ENCODE peak calls at places on chromosomes 12 and 14, in eight cellular contexts. One of them, this sample, is unnamed.
A peak's percentile ranks its signal among the peaks of the same experiment; 100 is the strongest.

GRCh38 chr14:50038398-50039119 is 77.8 kb downstream of the VCPKMT start:
- DNase-seq in memory B cell: no peak
- DNase-seq in activated CD8-positive, alpha-beta memory T cell treated with anti-CD3 and anti-CD28 coated beads for 48 hours: peak; percentile 53
- DNase-seq in stimulated activated CD8-positive, alpha-beta memory T cell treated with anti-CD3 and anti-CD28 coated beads, Interleukin-12 subunit alpha, Interleukin-12 subunit beta, amount 100 ng/mL, for 4 hours: no peak
- DNase-seq in T-helper 2 cell: no peak
- DNase-seq in T-helper 9 cell: no peak
- DNase-seq in amygdala: no peak
- DNase-seq in H4: peak; percentile 36
- DNase-seq in this sample: peak; percentile 49

GRCh38 chr12:104957388-104958008 is 592 bp downstream of the SLC41A2 start:
- DNase-seq in stimulated activated CD8-positive, alpha-beta memory T cell treated with anti-CD3 and anti-CD28 coated beads, Interleukin-12 subunit alpha, Interleukin-12 subunit beta, amount 100 ng/mL, for 4 hours: peak; percentile 8
- DNase-seq in T-helper 2 cell: peak; percentile 12
- DNase-seq in activated CD8-positive, alpha-beta memory T cell treated with anti-CD3 and anti-CD28 coated beads for 48 hours: no peak
- DNase-seq in T-helper 9 cell: peak; percentile 21
- DNase-seq in H4: no peak
- DNase-seq in memory B cell: peak; percentile 30
- DNase-seq in amygdala: no peak
- DNase-seq in this sample: peak; percentile 17

GRCh38 chr14:66746316-66747006 is 238.5 kb downstream of the GPHN start:
- DNase-seq in stimulated activated CD8-positive, alpha-beta memory T cell treated with anti-CD3 and anti-CD28 coated beads, Interleukin-12 subunit alpha, Interleukin-12 subunit beta, amount 100 ng/mL, for 4 hours: no peak
- DNase-seq in amygdala: no peak
- DNase-seq in T-helper 2 cell: no peak
- DNase-seq in T-helper 9 cell: no peak
- DNase-seq in memory B cell: no peak
- DNase-seq in H4: peak; percentile 36
- DNase-seq in activated CD8-positive, alpha-beta memory T cell treated with anti-CD3 and anti-CD28 coated beads for 48 hours: no peak
- DNase-seq in this sample: no peak

GRCh38 chr12:89225401-89225800 is 126.9 kb downstream of the DUSP6 start:
- DNase-seq in T-helper 9 cell: peak; percentile 43
- DNase-seq in T-helper 2 cell: no peak
- DNase-seq in activated CD8-positive, alpha-beta memory T cell treated with anti-CD3 and anti-CD28 coated beads for 48 hours: peak; percentile 53
- DNase-seq in memory B cell: no peak
- DNase-seq in H4: peak; percentile 67
- DNase-seq in stimulated activated CD8-positive, alpha-beta memory T cell treated with anti-CD3 and anti-CD28 coated beads, Interleukin-12 subunit alpha, Interleukin-12 subunit beta, amount 100 ng/mL, for 4 hours: peak; percentile 60
- DNase-seq in amygdala: no peak
- DNase-seq in this sample: no peak

GRCh38 chr14:102264775-102265174 is 40.2 kb downstream of the MOK start:
- DNase-seq in T-helper 9 cell: no peak
- DNase-seq in stimulated activated CD8-positive, alpha-beta memory T cell treated with anti-CD3 and anti-CD28 coated beads, Interleukin-12 subunit alpha, Interleukin-12 subunit beta, amount 100 ng/mL, for 4 hours: no peak
- DNase-seq in activated CD8-positive, alpha-beta memory T cell treated with anti-CD3 and anti-CD28 coated beads for 48 hours: no peak
- DNase-seq in amygdala: no peak
- DNase-seq in T-helper 2 cell: no peak
- DNase-seq in memory B cell: no peak
- DNase-seq in H4: no peak
- DNase-seq in this sample: no peak

GRCh38 chr12:100797246-100797645 is 2.7 kb downstream of the ANO4 start:
- DNase-seq in stimulated activated CD8-positive, alpha-beta memory T cell treated with anti-CD3 and anti-CD28 coated beads, Interleukin-12 subunit alpha, Interleukin-12 subunit beta, amount 100 ng/mL, for 4 hours: no peak
- DNase-seq in amygdala: no peak
- DNase-seq in activated CD8-positive, alpha-beta memory T cell treated with anti-CD3 and anti-CD28 coated beads for 48 hours: no peak
- DNase-seq in memory B cell: no peak
- DNase-seq in T-helper 2 cell: no peak
- DNase-seq in T-helper 9 cell: no peak
- DNase-seq in H4: no peak
- DNase-seq in this sample: no peak

GRCh38 chr12:41334390-41334789 is 146.3 kb downstream of the PDZRN4 start:
- DNase-seq in amygdala: no peak
- DNase-seq in H4: no peak
- DNase-seq in T-helper 9 cell: no peak
- DNase-seq in T-helper 2 cell: no peak
- DNase-seq in memory B cell: no peak
- DNase-seq in activated CD8-positive, alpha-beta memory T cell treated with anti-CD3 and anti-CD28 coated beads for 48 hours: no peak
- DNase-seq in stimulated activated CD8-positive, alpha-beta memory T cell treated with anti-CD3 and anti-CD28 coated beads, Interleukin-12 subunit alpha, Interleukin-12 subunit beta, amount 100 ng/mL, for 4 hours: no peak
- DNase-seq in this sample: no peak

GRCh38 chr12:11577658-11578260 is 71.7 kb upstream of the ETV6 start:
- DNase-seq in H4: no peak
- DNase-seq in amygdala: no peak
- DNase-seq in memory B cell: no peak
- DNase-seq in T-helper 2 cell: no peak
- DNase-seq in stimulated activated CD8-positive, alpha-beta memory T cell treated with anti-CD3 and anti-CD28 coated beads, Interleukin-12 subunit alpha, Interleukin-12 subunit beta, amount 100 ng/mL, for 4 hours: no peak
- DNase-seq in activated CD8-positive, alpha-beta memory T cell treated with anti-CD3 and anti-CD28 coated beads for 48 hours: no peak
- DNase-seq in T-helper 9 cell: no peak
- DNase-seq in this sample: no peak

GRCh38 chr14:23360496-23360895 is 4.5 kb downstream of the EFS start:
- DNase-seq in stimulated activated CD8-positive, alpha-beta memory T cell treated with anti-CD3 and anti-CD28 coated beads, Interleukin-12 subunit alpha, Interleukin-12 subunit beta, amount 100 ng/mL, for 4 hours: no peak
- DNase-seq in T-helper 2 cell: no peak
- DNase-seq in activated CD8-positive, alpha-beta memory T cell treated with anti-CD3 and anti-CD28 coated beads for 48 hours: no peak
- DNase-seq in amygdala: peak; percentile 53
- DNase-seq in H4: no peak
- DNase-seq in memory B cell: no peak
- DNase-seq in T-helper 9 cell: no peak
- DNase-seq in this sample: no peak

GRCh38 chr14:68569970-68570409 is 222.9 kb downstream of the ZFP36L1 start:
- DNase-seq in activated CD8-positive, alpha-beta memory T cell treated with anti-CD3 and anti-CD28 coated beads for 48 hours: no peak
- DNase-seq in amygdala: no peak
- DNase-seq in memory B cell: no peak
- DNase-seq in stimulated activated CD8-positive, alpha-beta memory T cell treated with anti-CD3 and anti-CD28 coated beads, Interleukin-12 subunit alpha, Interleukin-12 subunit beta, amount 100 ng/mL, for 4 hours: no peak
- DNase-seq in H4: no peak
- DNase-seq in T-helper 2 cell: no peak
- DNase-seq in T-helper 9 cell: no peak
- DNase-seq in this sample: no peak

GRCh38 chr12:132872975-132873421 is 14.4 kb downstream of the CHFR start:
- DNase-seq in T-helper 2 cell: no peak
- DNase-seq in memory B cell: no peak
- DNase-seq in T-helper 9 cell: no peak
- DNase-seq in activated CD8-positive, alpha-beta memory T cell treated with anti-CD3 and anti-CD28 coated beads for 48 hours: no peak
- DNase-seq in stimulated activated CD8-positive, alpha-beta memory T cell treated with anti-CD3 and anti-CD28 coated beads, Interleukin-12 subunit alpha, Interleukin-12 subunit beta, amount 100 ng/mL, for 4 hours: no peak
- DNase-seq in amygdala: no peak
- DNase-seq in H4: no peak
- DNase-seq in this sample: no peak

GRCh38 chr12:60834806-60835205 is 1239.0 kb downstream of the SLC16A7 start:
- DNase-seq in memory B cell: no peak
- DNase-seq in activated CD8-positive, alpha-beta memory T cell treated with anti-CD3 and anti-CD28 coated beads for 48 hours: no peak
- DNase-seq in amygdala: no peak
- DNase-seq in T-helper 2 cell: no peak
- DNase-seq in H4: no peak
- DNase-seq in T-helper 9 cell: no peak
- DNase-seq in stimulated activated CD8-positive, alpha-beta memory T cell treated with anti-CD3 and anti-CD28 coated beads, Interleukin-12 subunit alpha, Interleukin-12 subunit beta, amount 100 ng/mL, for 4 hours: no peak
- DNase-seq in this sample: no peak

GRCh38 chr12:115756271-115756670 is 521.2 kb downstream of the MED13L start:
- DNase-seq in activated CD8-positive, alpha-beta memory T cell treated with anti-CD3 and anti-CD28 coated beads for 48 hours: no peak
- DNase-seq in T-helper 9 cell: no peak
- DNase-seq in H4: no peak
- DNase-seq in memory B cell: no peak
- DNase-seq in stimulated activated CD8-positive, alpha-beta memory T cell treated with anti-CD3 and anti-CD28 coated beads, Interleukin-12 subunit alpha, Interleukin-12 subunit beta, amount 100 ng/mL, for 4 hours: no peak
- DNase-seq in amygdala: no peak
- DNase-seq in T-helper 2 cell: no peak
- DNase-seq in this sample: no peak

GRCh38 chr14:73977896-73978295 is 27.8 kb downstream of the COQ6 start:
- DNase-seq in T-helper 2 cell: no peak
- DNase-seq in H4: peak; percentile 20
- DNase-seq in memory B cell: no peak
- DNase-seq in T-helper 9 cell: no peak
- DNase-seq in stimulated activated CD8-positive, alpha-beta memory T cell treated with anti-CD3 and anti-CD28 coated beads, Interleukin-12 subunit alpha, Interleukin-12 subunit beta, amount 100 ng/mL, for 4 hours: no peak
- DNase-seq in activated CD8-positive, alpha-beta memory T cell treated with anti-CD3 and anti-CD28 coated beads for 48 hours: no peak
- DNase-seq in amygdala: no peak
- DNase-seq in this sample: no peak

GRCh38 chr12:114799574-114800487 is 115.9 kb upstream of the TBX3 start:
- DNase-seq in stimulated activated CD8-positive, alpha-beta memory T cell treated with anti-CD3 and anti-CD28 coated beads, Interleukin-12 subunit alpha, Interleukin-12 subunit beta, amount 100 ng/mL, for 4 hours: no peak
- DNase-seq in activated CD8-positive, alpha-beta memory T cell treated with anti-CD3 and anti-CD28 coated beads for 48 hours: no peak
- DNase-seq in amygdala: peak; percentile 1
- DNase-seq in memory B cell: no peak
- DNase-seq in H4: peak; percentile 30
- DNase-seq in T-helper 9 cell: no peak
- DNase-seq in T-helper 2 cell: no peak
- DNase-seq in this sample: no peak

GRCh38 chr12:118360785-118361404 is 11.8 kb downstream of the TAOK3 start:
- DNase-seq in stimulated activated CD8-positive, alpha-beta memory T cell treated with anti-CD3 and anti-CD28 coated beads, Interleukin-12 subunit alpha, Interleukin-12 subunit beta, amount 100 ng/mL, for 4 hours: no peak
- DNase-seq in activated CD8-positive, alpha-beta memory T cell treated with anti-CD3 and anti-CD28 coated beads for 48 hours: no peak
- DNase-seq in T-helper 9 cell: no peak
- DNase-seq in memory B cell: no peak
- DNase-seq in H4: peak; percentile 42
- DNase-seq in T-helper 2 cell: no peak
- DNase-seq in amygdala: no peak
- DNase-seq in this sample: no peak

GRCh38 chr12:52951126-52951525 is 2.2 kb downstream of the KRT18 start:
- DNase-seq in activated CD8-positive, alpha-beta memory T cell treated with anti-CD3 and anti-CD28 coated beads for 48 hours: no peak
- DNase-seq in amygdala: no peak
- DNase-seq in memory B cell: no peak
- DNase-seq in T-helper 9 cell: no peak
- DNase-seq in stimulated activated CD8-positive, alpha-beta memory T cell treated with anti-CD3 and anti-CD28 coated beads, Interleukin-12 subunit alpha, Interleukin-12 subunit beta, amount 100 ng/mL, for 4 hours: no peak
- DNase-seq in H4: no peak
- DNase-seq in T-helper 2 cell: no peak
- DNase-seq in this sample: no peak

GRCh38 chr14:55889124-55889523 is 229.1 kb upstream of the PELI2 start:
- DNase-seq in T-helper 9 cell: no peak
- DNase-seq in T-helper 2 cell: no peak
- DNase-seq in H4: no peak
- DNase-seq in memory B cell: no peak
- DNase-seq in activated CD8-positive, alpha-beta memory T cell treated with anti-CD3 and anti-CD28 coated beads for 48 hours: no peak
- DNase-seq in stimulated activated CD8-positive, alpha-beta memory T cell treated with anti-CD3 and anti-CD28 coated beads, Interleukin-12 subunit alpha, Interleukin-12 subunit beta, amount 100 ng/mL, for 4 hours: no peak
- DNase-seq in amygdala: no peak
- DNase-seq in this sample: no peak

GRCh38 chr12:4134833-4135597 is 138.5 kb upstream of the CCND2 start:
- DNase-seq in activated CD8-positive, alpha-beta memory T cell treated with anti-CD3 and anti-CD28 coated beads for 48 hours: no peak
- DNase-seq in H4: no peak
- DNase-seq in amygdala: no peak
- DNase-seq in T-helper 2 cell: no peak
- DNase-seq in T-helper 9 cell: no peak
- DNase-seq in memory B cell: no peak
- DNase-seq in stimulated activated CD8-positive, alpha-beta memory T cell treated with anti-CD3 and anti-CD28 coated beads, Interleukin-12 subunit alpha, Interleukin-12 subunit beta, amount 100 ng/mL, for 4 hours: no peak
- DNase-seq in this sample: no peak

GRCh38 chr14:52327374-52328226 is 13.5 kb downstream of the PTGER2 start:
- DNase-seq in amygdala: no peak
- DNase-seq in activated CD8-positive, alpha-beta memory T cell treated with anti-CD3 and anti-CD28 coated beads for 48 hours: no peak
- DNase-seq in stimulated activated CD8-positive, alpha-beta memory T cell treated with anti-CD3 and anti-CD28 coated beads, Interleukin-12 subunit alpha, Interleukin-12 subunit beta, amount 100 ng/mL, for 4 hours: no peak
- DNase-seq in H4: peak; percentile 41
- DNase-seq in T-helper 2 cell: no peak
- DNase-seq in T-helper 9 cell: no peak
- DNase-seq in memory B cell: no peak
- DNase-seq in this sample: no peak

GRCh38 chr12:102955926-102956737 is 1.3 kb upstream of the ASCL1 start:
- DNase-seq in amygdala: no peak
- DNase-seq in T-helper 2 cell: no peak
- DNase-seq in activated CD8-positive, alpha-beta memory T cell treated with anti-CD3 and anti-CD28 coated beads for 48 hours: no peak
- DNase-seq in memory B cell: no peak
- DNase-seq in T-helper 9 cell: no peak
- DNase-seq in stimulated activated CD8-positive, alpha-beta memory T cell treated with anti-CD3 and anti-CD28 coated beads, Interleukin-12 subunit alpha, Interleukin-12 subunit beta, amount 100 ng/mL, for 4 hours: no peak
- DNase-seq in H4: no peak
- DNase-seq in this sample: no peak

GRCh38 chr12:108907861-108908302 is 28.0 kb downstream of the DAO start:
- DNase-seq in H4: no peak
- DNase-seq in memory B cell: no peak
- DNase-seq in activated CD8-positive, alpha-beta memory T cell treated with anti-CD3 and anti-CD28 coated beads for 48 hours: no peak
- DNase-seq in T-helper 9 cell: no peak
- DNase-seq in T-helper 2 cell: no peak
- DNase-seq in stimulated activated CD8-positive, alpha-beta memory T cell treated with anti-CD3 and anti-CD28 coated beads, Interleukin-12 subunit alpha, Interleukin-12 subunit beta, amount 100 ng/mL, for 4 hours: no peak
- DNase-seq in amygdala: no peak
- DNase-seq in this sample: no peak

GRCh38 chr14:39673141-39674133 is 241.2 kb upstream of the FBXO33 start:
- DNase-seq in H4: no peak
- DNase-seq in T-helper 2 cell: no peak
- DNase-seq in T-helper 9 cell: no peak
- DNase-seq in stimulated activated CD8-positive, alpha-beta memory T cell treated with anti-CD3 and anti-CD28 coated beads, Interleukin-12 subunit alpha, Interleukin-12 subunit beta, amount 100 ng/mL, for 4 hours: no peak
- DNase-seq in amygdala: no peak
- DNase-seq in activated CD8-positive, alpha-beta memory T cell treated with anti-CD3 and anti-CD28 coated beads for 48 hours: no peak
- DNase-seq in memory B cell: no peak
- DNase-seq in this sample: no peak

GRCh38 chr14:102819176-102819628 is 42.0 kb downstream of the TRAF3 start:
- DNase-seq in T-helper 9 cell: peak; percentile 20
- DNase-seq in H4: no peak
- DNase-seq in memory B cell: no peak
- DNase-seq in stimulated activated CD8-positive, alpha-beta memory T cell treated with anti-CD3 and anti-CD28 coated beads, Interleukin-12 subunit alpha, Interleukin-12 subunit beta, amount 100 ng/mL, for 4 hours: peak; percentile 35
- DNase-seq in activated CD8-positive, alpha-beta memory T cell treated with anti-CD3 and anti-CD28 coated beads for 48 hours: peak; percentile 36
- DNase-seq in amygdala: no peak
- DNase-seq in T-helper 2 cell: peak; percentile 22
- DNase-seq in this sample: peak; percentile 46

GRCh38 chr12:20097561-20097960 is 270.8 kb upstream of the PDE3A start:
- DNase-seq in H4: no peak
- DNase-seq in T-helper 2 cell: no peak
- DNase-seq in amygdala: no peak
- DNase-seq in memory B cell: no peak
- DNase-seq in activated CD8-positive, alpha-beta memory T cell treated with anti-CD3 and anti-CD28 coated beads for 48 hours: no peak
- DNase-seq in T-helper 9 cell: no peak
- DNase-seq in stimulated activated CD8-positive, alpha-beta memory T cell treated with anti-CD3 and anti-CD28 coated beads, Interleukin-12 subunit alpha, Interleukin-12 subunit beta, amount 100 ng/mL, for 4 hours: no peak
- DNase-seq in this sample: no peak

GRCh38 chr12:23950011-23950774 is 723 bp upstream of the SOX5 start:
- DNase-seq in stimulated activated CD8-positive, alpha-beta memory T cell treated with anti-CD3 and anti-CD28 coated beads, Interleukin-12 subunit alpha, Interleukin-12 subunit beta, amount 100 ng/mL, for 4 hours: no peak
- DNase-seq in T-helper 2 cell: no peak
- DNase-seq in T-helper 9 cell: no peak
- DNase-seq in memory B cell: no peak
- DNase-seq in H4: no peak
- DNase-seq in amygdala: no peak
- DNase-seq in activated CD8-positive, alpha-beta memory T cell treated with anti-CD3 and anti-CD28 coated beads for 48 hours: no peak
- DNase-seq in this sample: no peak

GRCh38 chr12:13986031-13986430 is 4.6 kb upstream of the GRIN2B start:
- DNase-seq in activated CD8-positive, alpha-beta memory T cell treated with anti-CD3 and anti-CD28 coated beads for 48 hours: no peak
- DNase-seq in memory B cell: no peak
- DNase-seq in T-helper 9 cell: no peak
- DNase-seq in T-helper 2 cell: no peak
- DNase-seq in stimulated activated CD8-positive, alpha-beta memory T cell treated with anti-CD3 and anti-CD28 coated beads, Interleukin-12 subunit alpha, Interleukin-12 subunit beta, amount 100 ng/mL, for 4 hours: no peak
- DNase-seq in H4: no peak
- DNase-seq in amygdala: no peak
- DNase-seq in this sample: no peak